ENCODE peak calls at places on chromosome 9, in eight cellular contexts. One of them, this sample, is unnamed.

GRCh38 chr9:83932001-83932400 is 10.8 kb upstream of the KIF27 start:
- DNase-seq in H9: no peak
- DNase-seq in CD4-positive, CD25-positive, alpha-beta regulatory T cell: no peak
- DNase-seq in mesendoderm: no peak
- DNase-seq in OCI-LY7: no peak
- DNase-seq in PC-3: no peak
- DNase-seq in mammary epithelial cell: no peak
- DNase-seq in GM23248: no peak
- DNase-seq in this sample: no peak

GRCh38 chr9:114503009-114503408 is 2.3 kb downstream of the WHRN start:
- DNase-seq in GM23248: no peak
- DNase-seq in H9: no peak
- DNase-seq in PC-3: peak
- DNase-seq in OCI-LY7: peak
- DNase-seq in mammary epithelial cell: no peak
- DNase-seq in mesendoderm: no peak
- DNase-seq in CD4-positive, CD25-positive, alpha-beta regulatory T cell: no peak
- DNase-seq in this sample: no peak

GRCh38 chr9:15142903-15143534 is 164.0 kb downstream of the TTC39B start:
- DNase-seq in PC-3: peak
- DNase-seq in H9: peak
- DNase-seq in GM23248: peak
- DNase-seq in mammary epithelial cell: no peak
- DNase-seq in OCI-LY7: peak
- DNase-seq in mesendoderm: peak
- DNase-seq in CD4-positive, CD25-positive, alpha-beta regulatory T cell: no peak
- DNase-seq in this sample: no peak

GRCh38 chr9:6045364-6045763 is 29.9 kb upstream of the RANBP6 start:
- DNase-seq in PC-3: no peak
- DNase-seq in mammary epithelial cell: no peak
- DNase-seq in GM23248: no peak
- DNase-seq in mesendoderm: no peak
- DNase-seq in OCI-LY7: no peak
- DNase-seq in CD4-positive, CD25-positive, alpha-beta regulatory T cell: no peak
- DNase-seq in H9: no peak
- DNase-seq in this sample: no peak

GRCh38 chr9:14715102-14715501 is 7.4 kb downstream of the CER1 start:
- DNase-seq in OCI-LY7: no peak
- DNase-seq in mesendoderm: peak
- DNase-seq in H9: no peak
- DNase-seq in mammary epithelial cell: no peak
- DNase-seq in PC-3: no peak
- DNase-seq in CD4-positive, CD25-positive, alpha-beta regulatory T cell: no peak
- DNase-seq in GM23248: no peak
- DNase-seq in this sample: no peak

GRCh38 chr9:130497139-130497538 is 52.4 kb downstream of the ASS1 start:
- DNase-seq in mesendoderm: no peak
- DNase-seq in GM23248: no peak
- DNase-seq in CD4-positive, CD25-positive, alpha-beta regulatory T cell: no peak
- DNase-seq in OCI-LY7: no peak
- DNase-seq in H9: no peak
- DNase-seq in PC-3: no peak
- DNase-seq in mammary epithelial cell: no peak
- DNase-seq in this sample: no peak

GRCh38 chr9:69036319-69036718 is 767 bp downstream of the FXN start:
- DNase-seq in H9: no peak
- DNase-seq in mesendoderm: no peak
- DNase-seq in PC-3: peak
- DNase-seq in GM23248: peak
- DNase-seq in OCI-LY7: peak
- DNase-seq in CD4-positive, CD25-positive, alpha-beta regulatory T cell: no peak
- DNase-seq in mammary epithelial cell: peak
- DNase-seq in this sample: no peak

GRCh38 chr9:33446507-33447403 is 638 bp downstream of the AQP3 start:
- DNase-seq in mammary epithelial cell: peak
- DNase-seq in H9: no peak
- DNase-seq in CD4-positive, CD25-positive, alpha-beta regulatory T cell: peak
- DNase-seq in GM23248: peak
- DNase-seq in PC-3: peak
- DNase-seq in OCI-LY7: peak
- DNase-seq in mesendoderm: peak
- DNase-seq in this sample: no peak

GRCh38 chr9:32873546-32873945 is 90.2 kb downstream of the TMEM215 start:
- DNase-seq in mammary epithelial cell: no peak
- DNase-seq in CD4-positive, CD25-positive, alpha-beta regulatory T cell: no peak
- DNase-seq in GM23248: peak
- DNase-seq in mesendoderm: peak
- DNase-seq in H9: no peak
- DNase-seq in OCI-LY7: no peak
- DNase-seq in PC-3: no peak
- DNase-seq in this sample: no peak

GRCh38 chr9:84597131-84597530 is 72.4 kb upstream of the NTRK2 start:
- DNase-seq in OCI-LY7: no peak
- DNase-seq in GM23248: no peak
- DNase-seq in H9: no peak
- DNase-seq in PC-3: no peak
- DNase-seq in mesendoderm: no peak
- DNase-seq in mammary epithelial cell: no peak
- DNase-seq in CD4-positive, CD25-positive, alpha-beta regulatory T cell: no peak
- DNase-seq in this sample: no peak

GRCh38 chr9:8845376-8845775 is 1045.8 kb upstream of the DMAC1 start:
- DNase-seq in GM23248: no peak
- DNase-seq in PC-3: no peak
- DNase-seq in CD4-positive, CD25-positive, alpha-beta regulatory T cell: no peak
- DNase-seq in mesendoderm: no peak
- DNase-seq in OCI-LY7: no peak
- DNase-seq in mammary epithelial cell: no peak
- DNase-seq in H9: no peak
- DNase-seq in this sample: no peak

GRCh38 chr9:115340314-115340713 is 222.4 kb upstream of the TNC start:
- DNase-seq in CD4-positive, CD25-positive, alpha-beta regulatory T cell: no peak
- DNase-seq in mammary epithelial cell: no peak
- DNase-seq in PC-3: no peak
- DNase-seq in mesendoderm: peak
- DNase-seq in OCI-LY7: no peak
- DNase-seq in H9: no peak
- DNase-seq in GM23248: no peak
- DNase-seq in this sample: no peak

GRCh38 chr9:78053627-78054026 is 22.0 kb upstream of the GNAQ start:
- DNase-seq in mammary epithelial cell: no peak
- DNase-seq in OCI-LY7: no peak
- DNase-seq in GM23248: no peak
- DNase-seq in PC-3: no peak
- DNase-seq in mesendoderm: no peak
- DNase-seq in H9: no peak
- DNase-seq in CD4-positive, CD25-positive, alpha-beta regulatory T cell: no peak
- DNase-seq in this sample: no peak

GRCh38 chr9:87556039-87556438 is 58.4 kb downstream of the DAPK1 start:
- DNase-seq in PC-3: no peak
- DNase-seq in CD4-positive, CD25-positive, alpha-beta regulatory T cell: no peak
- DNase-seq in mammary epithelial cell: no peak
- DNase-seq in OCI-LY7: peak
- DNase-seq in GM23248: no peak
- DNase-seq in mesendoderm: no peak
- DNase-seq in H9: no peak
- DNase-seq in this sample: no peak
- H3K27ac ChIP-seq in PC-3: no peak
- H3K27ac ChIP-seq in CD4-positive, CD25-positive, alpha-beta regulatory T cell: no peak
- H3K27ac ChIP-seq in mammary epithelial cell: no peak
- H3K27ac ChIP-seq in OCI-LY7: peak
- H3K27ac ChIP-seq in GM23248: no peak
- H3K27ac ChIP-seq in mesendoderm: no peak
- H3K27ac ChIP-seq in H9: no peak
- H3K27ac ChIP-seq in this sample: no peak

GRCh38 chr9:35758475-35759050 is 4.5 kb upstream of the MSMP start:
- DNase-seq in GM23248: no peak
- DNase-seq in mammary epithelial cell: no peak
- DNase-seq in H9: no peak
- DNase-seq in mesendoderm: no peak
- DNase-seq in OCI-LY7: no peak
- DNase-seq in PC-3: no peak
- DNase-seq in CD4-positive, CD25-positive, alpha-beta regulatory T cell: no peak
- DNase-seq in this sample: no peak

GRCh38 chr9:35756275-35756742 is 2.2 kb upstream of the MSMP start:
- DNase-seq in GM23248: no peak
- DNase-seq in mesendoderm: no peak
- DNase-seq in CD4-positive, CD25-positive, alpha-beta regulatory T cell: no peak
- DNase-seq in H9: no peak
- DNase-seq in mammary epithelial cell: no peak
- DNase-seq in OCI-LY7: no peak
- DNase-seq in PC-3: peak
- DNase-seq in this sample: no peak

GRCh38 chr9:35759795-35760194 is 5.7 kb upstream of the MSMP start:
- DNase-seq in OCI-LY7: no peak
- DNase-seq in PC-3: no peak
- DNase-seq in H9: no peak
- DNase-seq in CD4-positive, CD25-positive, alpha-beta regulatory T cell: no peak
- DNase-seq in GM23248: no peak
- DNase-seq in mesendoderm: no peak
- DNase-seq in mammary epithelial cell: no peak
- DNase-seq in this sample: no peak

GRCh38 chr9:35756743-35757526 is 2.9 kb upstream of the MSMP start:
- DNase-seq in H9: peak
- DNase-seq in OCI-LY7: peak
- DNase-seq in PC-3: peak
- DNase-seq in GM23248: peak
- DNase-seq in CD4-positive, CD25-positive, alpha-beta regulatory T cell: peak
- DNase-seq in mesendoderm: peak
- DNase-seq in mammary epithelial cell: peak
- DNase-seq in this sample: no peak

GRCh38 chr9:35757527-35758275 is 3.6 kb upstream of the MSMP start:
- DNase-seq in mesendoderm: peak
- DNase-seq in GM23248: no peak
- DNase-seq in OCI-LY7: no peak
- DNase-seq in CD4-positive, CD25-positive, alpha-beta regulatory T cell: no peak
- DNase-seq in PC-3: peak
- DNase-seq in mammary epithelial cell: no peak
- DNase-seq in H9: no peak
- DNase-seq in this sample: no peak
- H3K27ac ChIP-seq in mesendoderm: peak
- H3K27ac ChIP-seq in GM23248: no peak
- H3K27ac ChIP-seq in OCI-LY7: peak
- H3K27ac ChIP-seq in CD4-positive, CD25-positive, alpha-beta regulatory T cell: peak
- H3K27ac ChIP-seq in PC-3: peak
- H3K27ac ChIP-seq in mammary epithelial cell: peak
- H3K27ac ChIP-seq in H9: no peak
- H3K27ac ChIP-seq in this sample: peak

DNA sequence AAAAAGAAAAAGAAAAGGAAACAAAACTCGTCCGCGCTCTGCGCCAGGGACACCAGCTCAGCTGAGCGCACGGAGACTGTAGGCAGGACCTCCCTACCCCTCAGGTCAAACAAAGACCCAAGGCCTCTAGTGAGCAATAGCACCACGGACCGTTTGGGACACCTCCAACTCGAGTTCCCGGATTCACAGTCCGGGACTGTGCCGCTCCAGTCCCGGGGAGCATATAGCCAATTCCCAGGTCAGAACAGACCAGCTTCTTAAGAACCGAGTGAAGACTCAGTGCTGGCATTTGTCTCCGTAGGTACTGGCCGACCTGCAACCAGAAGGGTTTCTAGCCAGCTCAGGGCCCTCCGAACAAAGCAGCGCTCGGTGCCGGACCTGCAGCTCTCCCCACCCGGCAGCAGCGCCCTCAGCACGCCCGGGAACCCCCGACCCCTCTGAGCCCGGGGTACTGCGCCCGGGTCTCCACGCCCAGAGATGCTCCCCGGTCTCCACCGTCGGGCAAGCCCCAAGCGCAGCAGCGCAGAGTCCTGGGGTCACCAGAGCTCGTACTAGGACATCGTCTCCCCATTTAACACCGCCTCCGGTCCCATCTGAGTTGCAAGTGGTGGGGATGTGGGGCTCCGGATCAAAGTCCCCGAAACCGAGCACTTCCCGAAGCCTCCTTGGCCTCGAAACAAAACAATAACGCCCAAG is 591 bp downstream of the ABCA1 start:
- DNase-seq in mammary epithelial cell: peak
- DNase-seq in CD4-positive, CD25-positive, alpha-beta regulatory T cell: no peak
- DNase-seq in OCI-LY7: peak
- DNase-seq in mesendoderm: peak
- DNase-seq in PC-3: peak
- DNase-seq in GM23248: peak
- DNase-seq in H9: peak
- DNase-seq in this sample: no peak
- H3K27ac ChIP-seq in mammary epithelial cell: peak
- H3K27ac ChIP-seq in CD4-positive, CD25-positive, alpha-beta regulatory T cell: no peak
- H3K27ac ChIP-seq in OCI-LY7: peak
- H3K27ac ChIP-seq in mesendoderm: peak
- H3K27ac ChIP-seq in PC-3: peak
- H3K27ac ChIP-seq in GM23248: peak
- H3K27ac ChIP-seq in H9: no peak
- H3K27ac ChIP-seq in this sample: peak

GRCh38 chr9:127912882-127913281 is 4.0 kb downstream of the ST6GALNAC4 start:
- DNase-seq in PC-3: peak
- DNase-seq in OCI-LY7: no peak
- DNase-seq in mesendoderm: no peak
- DNase-seq in CD4-positive, CD25-positive, alpha-beta regulatory T cell: no peak
- DNase-seq in GM23248: no peak
- DNase-seq in H9: no peak
- DNase-seq in mammary epithelial cell: no peak
- DNase-seq in this sample: no peak
- H3K27ac ChIP-seq in PC-3: no peak
- H3K27ac ChIP-seq in OCI-LY7: peak
- H3K27ac ChIP-seq in mesendoderm: no peak
- H3K27ac ChIP-seq in CD4-positive, CD25-positive, alpha-beta regulatory T cell: peak
- H3K27ac ChIP-seq in GM23248: no peak
- H3K27ac ChIP-seq in H9: no peak
- H3K27ac ChIP-seq in mammary epithelial cell: no peak
- H3K27ac ChIP-seq in this sample: no peak